ENCODE peak calls at places on chromosome 1, in six cellular contexts. F is hepatocyte, L is GM23248, B is PC-3, G is neuronal stem cell, W is fibroblast of lung. S is an unnamed sample.

GRCh38 chr1:7471836-7472235 is 299.3 kb upstream of the VAMP3 start:
- DNase-seq in F (no peak), L (peak; percentile 89), B (no peak), G (no peak), W (peak; percentile 23), S (no peak)

GRCh38 chr1:64846573-64847430 is 101.9 kb downstream of the RAVER2 start:
- DNase-seq in F (no peak), L (no peak), B (no peak), G (no peak), W (no peak), S (no peak)

GRCh38 chr1:33925586-33925985 is 61.7 kb downstream of the HMGB4 start:
- DNase-seq in F (no peak), L (no peak), B (no peak), G (no peak), W (peak; percentile 9), S (no peak)

GRCh38 chr1:41545996-41546938 is 61.8 kb upstream of the EDN2 start:
- DNase-seq in F (no peak), L (peak; percentile 71), B (no peak), G (no peak), W (peak; percentile 53), S (no peak)

GRCh38 chr1:52551476-52552235 is 1.2 kb downstream of the TUT4 start:
- DNase-seq in F (peak; percentile 34), L (peak; percentile 68), B (peak; percentile 51), G (peak; percentile 29), W (peak; percentile 71), S (peak; percentile 40)

GRCh38 chr1:1145547-1145914 is 28.1 kb upstream of the TTLL10 start:
- DNase-seq in F (no peak), L (no peak), B (no peak), G (no peak), W (no peak), S (no peak)

GRCh38 chr1:71196685-71197084 is 115.8 kb upstream of the ZRANB2 start:
- DNase-seq in F (peak; percentile 22), L (peak; percentile 55), B (peak; percentile 55), G (no peak), W (peak; percentile 54), S (peak; percentile 8)

GRCh38 chr1:205124726-205125125 is 2.9 kb upstream of the RBBP5 start:
- DNase-seq in F (no peak), L (no peak), B (no peak), G (no peak), W (no peak), S (peak; percentile 39)

GRCh38 chr1:27142464-27142863 is 12.5 kb downstream of the SLC9A1 start:
- DNase-seq in F (no peak), L (no peak), B (peak; percentile 93), G (no peak), W (no peak), S (no peak)

GRCh38 chr1:155847823-155848529 is 9.0 kb downstream of the GON4L start:
- DNase-seq in F (no peak), L (no peak), B (no peak), G (no peak), W (no peak), S (no peak)

GRCh38 chr1:87800006-87800405 is 471.3 kb downstream of the LMO4 start:
- DNase-seq in F (no peak), L (peak; percentile 37), B (no peak), G (no peak), W (no peak), S (no peak)

GRCh38 chr1:170078610-170079189 is 4.2 kb upstream of the KIFAP3 start:
- DNase-seq in F (no peak), L (no peak), B (no peak), G (no peak), W (no peak), S (no peak)

GRCh38 chr1:175174273-175174672 is 18.3 kb downstream of the KIAA0040 start:
- DNase-seq in F (no peak), L (no peak), B (no peak), G (no peak), W (no peak), S (no peak)

GRCh38 chr1:46508760-46509159 is 19.1 kb downstream of the DMBX1 start:
- DNase-seq in F (no peak), L (peak; percentile 68), B (peak; percentile 22), G (no peak), W (no peak), S (no peak)

GRCh38 chr1:59814180-59814900 is 409 bp upstream of the HOOK1 start:
- DNase-seq in F (peak; percentile 95), L (no peak), B (peak; percentile 94), G (peak; percentile 82), W (no peak), S (peak; percentile 99)

GRCh38 chr1:180229483-180230415 is at the start of gene LHX4:
- DNase-seq in F (peak; percentile 41), L (peak; percentile 55), B (peak; percentile 34), G (no peak), W (no peak), S (peak; percentile 64)

GRCh38 chr1:152053375-152053774 is 16.6 kb upstream of the S100A11 start:
- DNase-seq in F (no peak), L (no peak), B (no peak), G (no peak), W (no peak), S (no peak)

GRCh38 chr1:115077286-115077983 is 11.9 kb downstream of the TSPAN2 start:
- DNase-seq in F (no peak), L (peak; percentile 20), B (no peak), G (no peak), W (no peak), S (no peak)

DNA sequence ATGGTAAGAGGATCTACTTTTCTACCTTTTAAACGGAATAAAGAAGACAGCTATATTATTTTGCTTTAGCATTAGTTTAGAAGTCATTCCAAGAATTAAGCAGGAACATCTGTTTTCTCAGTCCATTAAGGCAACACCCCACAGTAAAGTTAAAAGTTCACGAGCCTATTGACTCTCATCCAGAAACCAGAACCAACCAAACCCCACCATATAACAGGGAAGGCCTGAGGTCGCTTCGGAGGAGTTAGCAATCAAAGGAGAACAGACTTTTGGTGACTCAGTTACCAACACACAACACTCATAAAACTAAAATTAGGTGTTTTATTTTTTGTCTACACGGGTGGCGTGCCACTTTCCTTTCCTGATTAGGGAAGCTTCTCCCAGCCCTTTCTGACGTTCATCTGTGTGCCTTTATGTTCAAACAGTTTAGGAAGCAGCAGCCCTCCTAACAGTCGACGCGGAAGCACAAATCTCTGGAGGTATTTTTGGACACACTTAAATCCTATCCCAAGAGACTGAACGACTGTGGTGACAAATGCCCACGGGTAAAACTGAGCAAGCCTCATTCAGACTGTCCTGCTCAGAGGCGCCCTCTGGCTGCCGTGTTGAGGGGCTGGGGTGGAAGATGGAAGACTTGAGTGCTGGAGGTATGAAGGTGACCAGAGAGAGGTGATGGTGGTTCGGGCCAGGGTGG is 8.6 kb upstream of the PLA2G2C start:
- DNase-seq in F (peak; percentile 68), L (peak; percentile 78), B (peak; percentile 77), G (peak; percentile 51), W (peak; percentile 44), S (peak; percentile 42)
- H2AFZ ChIP-seq in F (no peak overlapping the region), L (no peak overlapping the region), B (peak overlapping the region; percentile 63), G (no peak overlapping the region), W (no peak overlapping the region), S (no peak overlapping the region)

DNA sequence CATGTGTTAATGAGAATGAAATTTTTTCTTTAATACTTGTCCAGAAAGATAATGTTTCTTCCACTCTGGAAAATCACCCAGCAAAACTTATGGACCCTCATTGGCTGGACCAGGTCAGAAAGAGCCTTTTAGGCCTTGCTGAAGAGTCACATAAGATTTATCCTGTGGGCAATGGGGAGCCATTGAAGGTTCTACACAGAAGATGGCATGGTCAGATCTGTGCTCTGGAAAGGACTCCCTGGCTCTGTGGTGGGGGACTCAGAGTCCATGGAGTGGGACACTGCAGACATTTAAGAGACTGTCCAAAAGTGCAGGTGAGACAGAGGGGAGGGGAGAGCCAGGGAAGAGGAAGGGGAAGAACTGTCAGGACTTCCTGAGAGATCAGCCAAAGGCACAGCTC is 66.4 kb downstream of the DHRS3 start:
- DNase-seq in F (no peak), L (no peak), B (no peak), G (no peak), W (no peak), S (no peak)
- H2AFZ ChIP-seq in F (no peak overlapping the region), L (no peak overlapping the region), B (no peak overlapping the region), G (no peak overlapping the region), W (no peak overlapping the region), S (no peak overlapping the region)

GRCh38 chr1:53687426-53687825 is 51.5 kb downstream of the GLIS1 start:
- DNase-seq in F (no peak), L (no peak), B (no peak), G (no peak), W (no peak), S (no peak)

GRCh38 chr1:53684741-53685140 is 54.2 kb downstream of the GLIS1 start:
- DNase-seq in F (no peak), L (no peak), B (no peak), G (no peak), W (no peak), S (no peak)

GRCh38 chr1:53685272-53686051 is 53.5 kb downstream of the GLIS1 start:
- DNase-seq in F (peak; percentile 59), L (no peak), B (no peak), G (no peak), W (peak; percentile 22), S (no peak)

GRCh38 chr1:53687886-53688285 is 51.1 kb downstream of the GLIS1 start:
- DNase-seq in F (no peak), L (no peak), B (no peak), G (no peak), W (no peak), S (no peak)

DNA sequence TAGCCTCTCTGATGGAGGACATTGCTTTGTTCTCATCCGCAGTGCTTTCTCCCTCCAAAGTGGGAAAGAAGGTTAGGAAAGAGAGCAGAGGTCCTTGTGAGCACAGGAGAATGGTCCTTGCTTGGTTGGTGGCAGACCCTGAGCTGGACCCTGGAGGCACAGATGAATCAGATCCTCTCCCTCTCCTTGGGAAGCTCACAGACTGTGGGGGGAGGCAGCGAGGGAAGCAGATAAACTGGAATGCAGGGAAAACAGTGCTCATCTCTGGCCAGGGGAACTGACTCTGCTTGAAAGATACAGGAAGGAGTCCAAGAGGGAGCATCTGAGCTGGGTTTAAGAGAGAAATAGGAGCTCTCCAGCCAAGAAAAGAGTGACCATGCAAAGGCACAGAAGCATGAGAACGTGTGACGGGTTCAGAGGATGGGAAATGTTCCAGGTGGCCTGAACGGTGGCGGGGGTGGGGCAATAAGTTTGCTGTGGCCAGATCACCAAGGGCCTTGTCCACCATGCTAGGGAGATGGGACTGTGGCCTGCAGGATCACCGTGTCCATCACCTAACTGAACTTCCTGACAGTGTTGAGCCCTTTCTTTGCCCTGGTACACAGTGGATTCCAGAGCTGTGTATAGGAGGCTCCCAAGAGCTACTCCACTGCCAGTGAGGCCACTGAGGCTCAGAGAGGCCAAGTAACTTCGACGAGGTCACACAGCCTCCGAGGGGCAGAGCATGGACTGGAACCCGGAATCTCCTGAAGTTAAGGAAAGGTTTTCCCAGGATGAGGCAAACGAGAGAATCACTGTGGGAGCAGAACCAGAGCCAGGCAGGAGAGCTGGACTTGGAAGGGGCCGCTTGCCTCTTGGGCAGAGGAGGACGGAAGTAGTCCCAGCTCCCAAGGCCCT is 52.3 kb downstream of the GLIS1 start:
- DNase-seq in F (no peak), L (no peak), B (no peak), G (no peak), W (peak; percentile 13), S (no peak)
- H2AFZ ChIP-seq in F (no peak overlapping the region), L (no peak overlapping the region), B (no peak overlapping the region), G (no peak overlapping the region), W (no peak overlapping the region), S (no peak overlapping the region)

DNA sequence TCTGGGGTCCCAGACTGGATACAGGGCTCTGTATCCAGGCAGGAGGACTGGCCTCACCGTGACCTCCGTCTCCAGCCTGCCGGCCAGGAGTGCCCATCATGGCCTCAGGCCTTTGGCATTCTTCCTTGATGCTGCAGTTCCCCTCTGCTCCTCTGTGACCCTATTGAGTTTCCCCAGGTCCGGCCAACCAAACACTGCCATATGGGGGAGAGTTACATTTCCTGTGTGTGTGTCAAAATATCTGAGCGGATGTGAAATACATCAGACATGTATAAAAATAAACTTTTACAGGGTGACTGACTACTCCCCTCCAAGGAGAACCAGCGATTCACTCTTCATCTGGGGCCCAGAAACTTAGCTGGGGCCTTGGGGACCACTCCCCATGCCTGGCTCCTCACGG is 10.2 kb upstream of the UBL4B start:
- DNase-seq in F (no peak), L (no peak), B (no peak), G (no peak), W (no peak), S (no peak)
- H2AFZ ChIP-seq in F (no peak overlapping the region), L (no peak overlapping the region), B (peak overlapping the region; percentile 57), G (no peak overlapping the region), W (peak overlapping the region; percentile 41), S (no peak overlapping the region)

S was measured in MM.1S.